ENCODE peak calls at places on chromosomes 13 and 19, in seven cellular contexts. X is lower leg skin; Z is stimulated activated CD4-positive, alpha-beta T cell treated with anti-CD3 and anti-CD28 coated beads, TNF-alpha, amount 100 ng/mL, for 4 hours; A is WTC11; J is HEK293T; B is HL-60; E is nephron progenitor cell. T is an unnamed sample.

GRCh38 chr13:40786568-40786996 is 2.8 kb upstream of the SLC25A15 start:
- DNase-seq in X (no peak), J (no peak), Z (no peak), E (no peak), B (no peak), A (no peak), T (no peak)

GRCh38 chr13:30857018-30857417 is 49.1 kb upstream of the MEDAG start:
- DNase-seq in E (no peak), Z (no peak), B (no peak), X (no peak), J (no peak), A (no peak), T (no peak)

GRCh38 chr13:38990693-38991092 is at the start of gene STOML3:
- DNase-seq in B (no peak), Z (no peak), A (no peak), E (no peak), X (no peak), J (peak), T (no peak)

GRCh38 chr19:56309511-56310185 is 5.0 kb downstream of the ZSCAN5A start:
- DNase-seq in A (peak), J (peak), B (peak), E (peak), X (no peak), Z (peak), T (no peak)

GRCh38 chr13:99418663-99419140 is 82.6 kb upstream of the TM9SF2 start:
- DNase-seq in B (no peak), Z (no peak), E (no peak), X (no peak), A (no peak), J (no peak), T (no peak)

GRCh38 chr19:18029617-18030338 is 21.8 kb downstream of the ARRDC2 start:
- DNase-seq in J (no peak), Z (no peak), A (no peak), E (no peak), B (no peak), X (no peak), T (no peak)

GRCh38 chr19:19113040-19113541 is 25.2 kb downstream of the TMEM161A start:
- DNase-seq in J (no peak), E (peak), X (no peak), Z (no peak), B (no peak), A (peak), T (peak)

GRCh38 chr19:16013851-16014840 is 62.1 kb upstream of the TPM4 start:
- DNase-seq in B (no peak), J (no peak), Z (no peak), E (no peak), X (no peak), A (no peak), T (no peak)

GRCh38 chr13:25286308-25286968 is 850 bp downstream of the MTMR6 start:
- DNase-seq in B (no peak), A (no peak), J (peak), Z (no peak), X (no peak), E (peak), T (no peak)

GRCh38 chr13:24654741-24655140 is 25.5 kb upstream of the ATP12A start:
- DNase-seq in A (no peak), J (no peak), B (no peak), X (no peak), E (no peak), Z (no peak), T (no peak)

GRCh38 chr13:111165189-111165588 is 50.1 kb downstream of the ARHGEF7 start:
- DNase-seq in E (no peak), Z (no peak), A (no peak), B (no peak), X (no peak), J (no peak), T (no peak)

GRCh38 chr13:37617162-37617561 is 18.6 kb upstream of the POSTN start:
- DNase-seq in A (no peak), X (no peak), Z (no peak), B (no peak), J (no peak), E (no peak), T (no peak)

GRCh38 chr19:13231663-13232062 is 81.5 kb downstream of the IER2 start:
- DNase-seq in B (no peak), X (no peak), Z (no peak), A (no peak), E (no peak), J (no peak), T (no peak)

GRCh38 chr19:32816555-32817099 is 52.9 kb downstream of the SLC7A9 start:
- DNase-seq in A (peak), B (no peak), X (no peak), J (no peak), E (no peak), Z (no peak), T (no peak)

GRCh38 chr19:38713227-38713649 is 31.0 kb downstream of the CAPN12 start:
- DNase-seq in Z (no peak), A (no peak), E (no peak), J (no peak), X (no peak), B (no peak), T (no peak)

GRCh38 chr13:46586766-46587509 is 34.0 kb downstream of the LRCH1 start:
- DNase-seq in A (no peak), E (no peak), X (no peak), Z (no peak), J (no peak), B (no peak), T (no peak)

GRCh38 chr19:14677464-14677863 is 2.8 kb upstream of the ADGRE3 start:
- DNase-seq in E (no peak), B (no peak), A (no peak), J (no peak), Z (no peak), X (no peak), T (no peak)

GRCh38 chr13:46728777-46729176 is 68.2 kb downstream of the ESD start:
- DNase-seq in X (no peak), B (peak), A (no peak), Z (no peak), J (peak), E (no peak), T (no peak)

GRCh38 chr13:112891477-112892401 is 77.3 kb upstream of the MCF2L start:
- DNase-seq in A (peak), X (no peak), J (no peak), Z (no peak), E (no peak), B (no peak), T (no peak)

GRCh38 chr13:40116008-40116407 is 460.5 kb downstream of the COG6 start:
- DNase-seq in E (no peak), A (no peak), X (peak), J (peak), B (no peak), Z (no peak), T (no peak)

GRCh38 chr19:1863638-1864479 is 480 bp upstream of the KLF16 start:
- DNase-seq in B (peak), Z (peak), A (peak), E (peak), J (peak), X (peak), T (peak)

GRCh38 chr13:48874165-48874564 is 101.5 kb upstream of the FNDC3A start:
- DNase-seq in J (no peak), X (no peak), A (no peak), Z (no peak), B (no peak), E (no peak), T (no peak)

GRCh38 chr13:97191143-97191542 is 31.0 kb upstream of the MBNL2 start:
- DNase-seq in B (no peak), A (no peak), X (no peak), J (no peak), E (no peak), Z (no peak), T (no peak)

GRCh38 chr19:4732680-4733114 is 9.1 kb upstream of the DPP9 start:
- DNase-seq in E (peak), B (no peak), J (peak), X (no peak), A (peak), Z (peak), T (no peak)

GRCh38 chr13:112854321-112854720 is 114.7 kb upstream of the MCF2L start:
- DNase-seq in A (no peak), E (no peak), B (no peak), X (no peak), J (no peak), Z (no peak), T (no peak)

GRCh38 chr13:100333141-100333540 is 244.2 kb downstream of the PCCA start:
- DNase-seq in X (no peak), B (no peak), J (no peak), A (no peak), E (no peak), Z (no peak), T (no peak)

T was measured in T1000.